ENCODE peak calls at places on chromosomes 12 and 14, in four cellular contexts. One of them, this sample, is unnamed. For H3K4me1, the result is how much of the 10 kb centered on the place peaks cover.

GRCh38 chr12:75341873-75342272 is 7.4 kb downstream of the GLIPR1L1 start:
- DNase-seq in vagina: no peak
- DNase-seq in body of pancreas: no peak
- DNase-seq in mammary epithelial cell: no peak
- DNase-seq in this sample: no peak

GRCh38 chr14:89921896-89922548 is 32.5 kb downstream of the EFCAB11 start:
- DNase-seq in vagina: no peak
- DNase-seq in body of pancreas: no peak
- DNase-seq in mammary epithelial cell: peak
- DNase-seq in this sample: peak

GRCh38 chr14:68762944-68763831 is 29.7 kb downstream of the ZFP36L1 start:
- DNase-seq in vagina: peak
- DNase-seq in body of pancreas: peak
- DNase-seq in mammary epithelial cell: peak
- DNase-seq in this sample: peak

GRCh38 chr12:114478891-114479290 is 72.9 kb upstream of the TBX5 start:
- DNase-seq in vagina: no peak
- DNase-seq in body of pancreas: no peak
- DNase-seq in mammary epithelial cell: no peak
- DNase-seq in this sample: no peak

GRCh38 chr14:28769358-28769757 is 2.8 kb downstream of the FOXG1 start:
- DNase-seq in vagina: no peak
- DNase-seq in body of pancreas: no peak
- DNase-seq in mammary epithelial cell: no peak
- DNase-seq in this sample: no peak

GRCh38 chr14:69354383-69355154 is 43.5 kb downstream of the ERH start:
- DNase-seq in vagina: no peak
- DNase-seq in body of pancreas: no peak
- DNase-seq in mammary epithelial cell: peak
- DNase-seq in this sample: peak

GRCh38 chr12:22014783-22015144 is 31.3 kb upstream of the CMAS start:
- DNase-seq in vagina: no peak
- DNase-seq in body of pancreas: no peak
- DNase-seq in mammary epithelial cell: no peak
- DNase-seq in this sample: peak

GRCh38 chr14:102209224-102209966 is 69.7 kb downstream of the WDR20 start:
- DNase-seq in vagina: no peak
- DNase-seq in body of pancreas: no peak
- DNase-seq in mammary epithelial cell: no peak
- DNase-seq in this sample: no peak

GRCh38 chr14:29085546-29085945 is 319.0 kb downstream of the FOXG1 start:
- DNase-seq in vagina: no peak
- DNase-seq in body of pancreas: no peak
- DNase-seq in mammary epithelial cell: no peak
- DNase-seq in this sample: no peak

GRCh38 chr14:31449971-31450610 is 7.2 kb downstream of the DTD2 start:
- DNase-seq in vagina: no peak
- DNase-seq in body of pancreas: no peak
- DNase-seq in mammary epithelial cell: peak
- DNase-seq in this sample: peak

GRCh38 chr12:101299346-101299745 is 19.4 kb downstream of the UTP20 start:
- DNase-seq in vagina: no peak
- DNase-seq in body of pancreas: no peak
- DNase-seq in mammary epithelial cell: no peak
- DNase-seq in this sample: peak

GRCh38 chr12:114691196-114691595 is 7.2 kb upstream of the TBX3 start:
- DNase-seq in vagina: no peak
- DNase-seq in body of pancreas: no peak
- DNase-seq in mammary epithelial cell: no peak
- DNase-seq in this sample: peak

GRCh38 chr12:14207946-14208612 is 157.4 kb upstream of the ATF7IP start:
- DNase-seq in vagina: no peak
- DNase-seq in body of pancreas: peak
- DNase-seq in mammary epithelial cell: peak
- DNase-seq in this sample: no peak

GRCh38 chr14:68748691-68749090 is 44.2 kb downstream of the ZFP36L1 start:
- DNase-seq in vagina: no peak
- DNase-seq in body of pancreas: no peak
- DNase-seq in mammary epithelial cell: no peak
- DNase-seq in this sample: no peak

GRCh38 chr12:14362347-14362746 is 3.1 kb upstream of the ATF7IP start:
- DNase-seq in vagina: no peak
- DNase-seq in body of pancreas: no peak
- DNase-seq in mammary epithelial cell: no peak
- DNase-seq in this sample: no peak

GRCh38 chr12:18470251-18470650 is 208.9 kb downstream of the PIK3C2G start:
- DNase-seq in vagina: no peak
- DNase-seq in body of pancreas: no peak
- DNase-seq in mammary epithelial cell: no peak
- DNase-seq in this sample: no peak

GRCh38 chr14:77864085-77864484 is 64.2 kb downstream of the ADCK1 start:
- DNase-seq in vagina: no peak
- DNase-seq in body of pancreas: no peak
- DNase-seq in mammary epithelial cell: no peak
- DNase-seq in this sample: no peak

GRCh38 chr14:23285530-23286019 is 357 bp downstream of the HOMEZ start:
- DNase-seq in vagina: no peak
- DNase-seq in body of pancreas: no peak
- DNase-seq in mammary epithelial cell: no peak
- DNase-seq in this sample: no peak

GRCh38 chr12:47534695-47535094 is 171.1 kb downstream of the RPAP3 start:
- DNase-seq in vagina: no peak
- DNase-seq in body of pancreas: no peak
- DNase-seq in mammary epithelial cell: peak
- DNase-seq in this sample: no peak

GRCh38 chr14:23727566-23728335 is 91.6 kb downstream of the DHRS2 start:
- DNase-seq in vagina: no peak
- DNase-seq in body of pancreas: peak
- DNase-seq in mammary epithelial cell: peak
- DNase-seq in this sample: peak

GRCh38 chr12:13223941-13224340 is 27.4 kb downstream of the EMP1 start:
- DNase-seq in vagina: no peak
- DNase-seq in body of pancreas: no peak
- DNase-seq in mammary epithelial cell: no peak
- DNase-seq in this sample: no peak

GRCh38 chr14:93042968-93043940 is 72.5 kb downstream of the ITPK1 start:
- DNase-seq in vagina: no peak
- DNase-seq in body of pancreas: peak
- DNase-seq in mammary epithelial cell: peak
- DNase-seq in this sample: peak

GRCh38 chr14:36313898-36314297 is 6.5 kb downstream of the MBIP start:
- DNase-seq in vagina: no peak
- DNase-seq in body of pancreas: no peak
- DNase-seq in mammary epithelial cell: no peak
- DNase-seq in this sample: no peak

GRCh38 chr14:97298331-97298730 is 501.1 kb downstream of the VRK1 start:
- DNase-seq in vagina: no peak
- DNase-seq in body of pancreas: no peak
- DNase-seq in mammary epithelial cell: no peak
- DNase-seq in this sample: no peak

GRCh38 chr12:100797786-100798580 is 3.4 kb downstream of the ANO4 start:
- DNase-seq in vagina: no peak
- DNase-seq in body of pancreas: no peak
- DNase-seq in mammary epithelial cell: no peak
- DNase-seq in this sample: no peak

GRCh38 chr12:7694556-7694955 is 1.0 kb downstream of the GDF3 start:
- DNase-seq in vagina: no peak
- DNase-seq in body of pancreas: no peak
- DNase-seq in mammary epithelial cell: no peak
- DNase-seq in this sample: no peak

GRCh38 chr14:29895591-29896043 is 32.0 kb downstream of the PRKD1 start:
- DNase-seq in vagina: no peak
- DNase-seq in body of pancreas: peak
- DNase-seq in mammary epithelial cell: no peak
- DNase-seq in this sample: no peak

GRCh38 chr12:84982888-84983287 is 53.2 kb downstream of the TSPAN19 start:
- DNase-seq in vagina: no peak
- DNase-seq in body of pancreas: no peak
- DNase-seq in mammary epithelial cell: no peak
- DNase-seq in this sample: no peak
- H3K27ac ChIP-seq in vagina: no peak
- H3K27ac ChIP-seq in body of pancreas: no peak
- H3K27ac ChIP-seq in mammary epithelial cell: no peak
- H3K27ac ChIP-seq in this sample: no peak

GRCh38 chr12:120846721-120847120 is 57.4 kb downstream of the SPPL3 start:
- DNase-seq in vagina: no peak
- DNase-seq in body of pancreas: no peak
- DNase-seq in mammary epithelial cell: no peak
- DNase-seq in this sample: no peak

GRCh38 chr12:120851444-120851843 is 52.7 kb downstream of the SPPL3 start:
- DNase-seq in vagina: no peak
- DNase-seq in body of pancreas: no peak
- DNase-seq in mammary epithelial cell: no peak
- DNase-seq in this sample: no peak

GRCh38 chr12:120847392-120848157 is 56.6 kb downstream of the SPPL3 start:
- DNase-seq in vagina: no peak
- DNase-seq in body of pancreas: no peak
- DNase-seq in mammary epithelial cell: no peak
- DNase-seq in this sample: no peak

GRCh38 chr12:120851939-120852338 is 52.2 kb downstream of the SPPL3 start:
- DNase-seq in vagina: no peak
- DNase-seq in body of pancreas: no peak
- DNase-seq in mammary epithelial cell: no peak
- DNase-seq in this sample: no peak

DNA sequence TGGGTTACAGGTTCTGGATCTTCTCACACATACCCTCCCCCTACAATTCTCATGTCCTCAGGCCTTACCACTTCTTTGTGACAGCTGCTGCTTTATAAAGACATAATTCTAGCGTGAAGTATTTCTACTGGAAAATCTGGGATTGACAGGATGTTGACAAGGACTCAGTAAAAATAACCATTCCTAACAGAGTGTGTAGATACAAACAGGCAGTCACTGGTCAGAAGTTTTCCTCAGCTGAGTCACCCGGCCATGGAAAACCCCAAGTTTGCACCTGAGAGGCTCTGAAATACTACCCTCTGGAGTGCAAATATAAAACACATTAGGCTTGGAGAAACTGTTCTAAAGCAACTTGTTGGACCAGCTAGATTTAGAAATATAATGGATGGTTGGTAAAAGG is 54.4 kb downstream of the SPPL3 start:
- DNase-seq in vagina: no peak
- DNase-seq in body of pancreas: peak
- DNase-seq in mammary epithelial cell: peak
- DNase-seq in this sample: no peak
- H3K4me1 ChIP-seq in vagina: half or more
- H3K4me1 ChIP-seq in body of pancreas: under half
- H3K4me1 ChIP-seq in mammary epithelial cell: under half
- H3K4me1 ChIP-seq in this sample: under half

DNA sequence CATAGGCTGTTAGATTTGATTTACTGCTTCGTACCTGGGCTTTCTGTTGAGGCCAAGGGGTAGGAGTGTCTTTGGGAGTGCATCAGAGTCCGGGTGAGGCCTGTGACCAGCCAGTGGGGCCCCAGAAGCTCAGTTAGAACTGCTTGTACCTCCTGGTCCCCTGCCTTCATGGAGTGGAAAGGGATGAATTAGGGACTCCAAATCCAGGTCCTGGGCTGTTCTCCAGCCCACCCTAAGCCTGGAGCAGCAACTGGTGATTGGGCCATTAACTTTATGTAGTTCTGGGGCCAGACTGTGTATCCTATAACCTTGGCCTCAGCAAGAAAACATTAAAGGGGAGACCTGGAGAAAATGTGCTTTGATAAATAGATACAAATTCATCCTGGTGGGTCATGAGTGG is 42.5 kb downstream of the CHST11 start:
- DNase-seq in vagina: no peak
- DNase-seq in body of pancreas: no peak
- DNase-seq in mammary epithelial cell: no peak
- DNase-seq in this sample: peak
- H3K27ac ChIP-seq in vagina: peak
- H3K27ac ChIP-seq in body of pancreas: no peak
- H3K27ac ChIP-seq in mammary epithelial cell: no peak
- H3K27ac ChIP-seq in this sample: no peak

GRCh38 chr14:48005986-48006385 is 330.6 kb upstream of the MDGA2 start:
- DNase-seq in vagina: no peak
- DNase-seq in body of pancreas: no peak
- DNase-seq in mammary epithelial cell: no peak
- DNase-seq in this sample: no peak

DNA sequence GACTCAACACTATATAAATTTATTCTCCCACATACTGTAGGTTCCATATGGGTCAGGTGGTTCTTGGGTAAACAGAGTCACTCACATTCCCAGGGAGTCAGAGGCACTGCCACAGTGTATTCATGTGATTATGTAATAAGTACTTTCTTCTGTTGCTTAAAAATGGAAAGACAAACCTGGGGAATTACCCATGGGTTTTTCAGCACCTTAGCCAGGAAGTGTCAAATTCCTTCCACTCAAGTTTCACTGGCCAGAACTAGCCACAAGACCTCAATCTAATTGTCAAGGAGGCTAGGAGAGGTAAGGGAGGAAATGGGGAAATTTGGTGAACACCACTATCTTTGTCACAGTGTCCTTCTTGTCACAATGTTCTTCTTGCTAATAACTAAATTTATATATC is 333.2 kb upstream of the MDGA2 start:
- DNase-seq in vagina: no peak
- DNase-seq in body of pancreas: no peak
- DNase-seq in mammary epithelial cell: no peak
- DNase-seq in this sample: no peak
- H3K4me1 ChIP-seq in vagina: under half
- H3K4me1 ChIP-seq in body of pancreas: under half
- H3K4me1 ChIP-seq in mammary epithelial cell: under half
- H3K4me1 ChIP-seq in this sample: under half

GRCh38 chr12:66620703-66621102 is 58.2 kb downstream of the GRIP1 start:
- DNase-seq in vagina: no peak
- DNase-seq in body of pancreas: no peak
- DNase-seq in mammary epithelial cell: no peak
- DNase-seq in this sample: no peak

GRCh38 chr12:66627988-66628317 is 50.9 kb downstream of the GRIP1 start:
- DNase-seq in vagina: no peak
- DNase-seq in body of pancreas: no peak
- DNase-seq in mammary epithelial cell: no peak
- DNase-seq in this sample: no peak

GRCh38 chr12:66627270-66627987 is 51.4 kb downstream of the GRIP1 start:
- DNase-seq in vagina: no peak
- DNase-seq in body of pancreas: peak
- DNase-seq in mammary epithelial cell: no peak
- DNase-seq in this sample: no peak

GRCh38 chr12:66623455-66623854 is 55.4 kb downstream of the GRIP1 start:
- DNase-seq in vagina: no peak
- DNase-seq in body of pancreas: no peak
- DNase-seq in mammary epithelial cell: peak
- DNase-seq in this sample: no peak

GRCh38 chr12:66624806-66625205 is 54.1 kb downstream of the GRIP1 start:
- DNase-seq in vagina: no peak
- DNase-seq in body of pancreas: no peak
- DNase-seq in mammary epithelial cell: no peak
- DNase-seq in this sample: no peak
- H3K27ac ChIP-seq in vagina: no peak
- H3K27ac ChIP-seq in body of pancreas: no peak
- H3K27ac ChIP-seq in mammary epithelial cell: no peak
- H3K27ac ChIP-seq in this sample: no peak

This sample was measured in osteoblast.